ENCODE peak calls at places on chromosome 15, in eight cellular contexts. N is lung, T is mucosa of descending colon, Q is GM13977, P is T follicular helper cell, Y is Calu3, V is OCI-LY7, B is ACHN. R is an unnamed sample.

GRCh38 chr15:65583701-65584100 is 27.2 kb downstream of the INTS14 start:
- DNase-seq in N (no peak), P (peak; percentile 30), Y (no peak), Q (peak; percentile 64), T (peak; percentile 21), V (peak; percentile 78), B (peak; percentile 29), R (no peak)

GRCh38 chr15:73928971-73929627 is 2.8 kb downstream of the LOXL1 start:
- DNase-seq in Q (no peak), N (no peak), Y (no peak), P (no peak), T (no peak), B (no peak), V (no peak), R (no peak)

GRCh38 chr15:37793851-37794250 is 140.6 kb upstream of the TMCO5A start:
- DNase-seq in Q (no peak), P (no peak), V (no peak), N (no peak), B (peak; percentile 11), Y (no peak), T (no peak), R (peak; percentile 18)

GRCh38 chr15:38065721-38066120 is 131.3 kb downstream of the TMCO5A start:
- DNase-seq in N (no peak), T (no peak), Q (no peak), Y (no peak), P (no peak), B (no peak), V (no peak), R (no peak)

GRCh38 chr15:49868348-49868747 is 247.5 kb downstream of the DTWD1 start:
- DNase-seq in Q (no peak), T (no peak), P (no peak), B (no peak), V (no peak), Y (no peak), N (no peak), R (no peak)

GRCh38 chr15:80183886-80184285 is 31.1 kb downstream of the FAH start:
- DNase-seq in P (no peak), V (no peak), Y (no peak), T (no peak), B (peak; percentile 9), N (no peak), Q (no peak), R (no peak)

GRCh38 chr15:75073197-75073596 is 49.8 kb downstream of the PPCDC start:
- DNase-seq in T (no peak), Y (no peak), B (no peak), N (no peak), V (no peak), P (no peak), Q (no peak), R (no peak)

GRCh38 chr15:88664151-88664778 is 25.4 kb downstream of the ISG20 start:
- DNase-seq in T (peak; percentile 48), P (peak; percentile 36), N (no peak), B (no peak), Q (no peak), V (peak; percentile 73), Y (peak; percentile 58), R (no peak)

GRCh38 chr15:26433818-26434217 is 339.0 kb downstream of the GABRB3 start:
- DNase-seq in P (no peak), Y (no peak), T (no peak), V (no peak), N (no peak), Q (no peak), B (no peak), R (no peak)

GRCh38 chr15:40398413-40398873 is 7.2 kb upstream of the IVD start:
- DNase-seq in T (peak; percentile 32), N (no peak), P (no peak), Q (peak; percentile 47), B (no peak), V (peak; percentile 22), Y (no peak), R (no peak)

GRCh38 chr15:49235446-49236207 is 65.6 kb downstream of the GALK2 start:
- DNase-seq in Q (peak; percentile 37), B (peak; percentile 51), N (no peak), P (peak; percentile 4), T (peak; percentile 54), Y (peak; percentile 36), V (peak; percentile 74), R (peak; percentile 62)

GRCh38 chr15:31145271-31145911 is 43.9 kb upstream of the TRPM1 start:
- DNase-seq in T (no peak), Y (no peak), Q (no peak), N (no peak), B (peak; percentile 5), V (no peak), P (no peak), R (no peak)

GRCh38 chr15:98914626-98915025 is 93.0 kb downstream of the PGPEP1L start:
- DNase-seq in Y (no peak), Q (no peak), T (no peak), V (no peak), N (no peak), B (no peak), P (no peak), R (no peak)

GRCh38 chr15:28989239-28989830 is 103.6 kb downstream of the APBA2 start:
- DNase-seq in Y (no peak), Q (no peak), N (no peak), P (no peak), B (peak; percentile 20), T (no peak), V (peak; percentile 3), R (peak; percentile 30)

GRCh38 chr15:63923993-63924950 is 90.5 kb upstream of the HERC1 start:
- DNase-seq in B (no peak), Y (no peak), V (no peak), T (no peak), N (no peak), P (no peak), Q (no peak), R (no peak)

GRCh38 chr15:68210409-68210756 is 5.3 kb upstream of the CALML4 start:
- DNase-seq in Y (no peak), B (no peak), T (no peak), Q (no peak), N (no peak), P (no peak), V (no peak), R (no peak)

GRCh38 chr15:83250766-83251165 is 33.7 kb downstream of the BNC1 start:
- DNase-seq in V (no peak), N (no peak), Q (no peak), B (no peak), Y (no peak), P (no peak), T (no peak), R (no peak)

GRCh38 chr15:74656935-74657535 is 38.8 kb downstream of the EDC3 start:
- DNase-seq in T (no peak), N (no peak), Y (no peak), B (no peak), Q (no peak), P (no peak), V (no peak), R (no peak)

GRCh38 chr15:56931674-56932507 is 13.4 kb downstream of the TCF12 start:
- DNase-seq in V (peak; percentile 11), Q (no peak), Y (no peak), T (no peak), P (no peak), N (no peak), B (no peak), R (no peak)

GRCh38 chr15:72970965-72971746 is 81.1 kb upstream of the NEO1 start:
- DNase-seq in P (no peak), T (no peak), N (no peak), V (no peak), Y (no peak), B (no peak), Q (no peak), R (no peak)

GRCh38 chr15:74036271-74037170 is 42.0 kb downstream of the PML start:
- DNase-seq in V (peak; percentile 8), P (no peak), N (no peak), Y (peak; percentile 62), B (peak; percentile 60), T (peak; percentile 76), Q (no peak), R (peak; percentile 82)

GRCh38 chr15:59644757-59645156 is 12.6 kb downstream of the GTF2A2 start:
- DNase-seq in T (no peak), N (no peak), Y (no peak), Q (no peak), V (no peak), B (no peak), P (no peak), R (no peak)

GRCh38 chr15:52784799-52785671 is 5.1 kb downstream of the ONECUT1 start:
- DNase-seq in N (no peak), Q (no peak), Y (no peak), T (no peak), B (no peak), V (no peak), P (no peak), R (no peak)

GRCh38 chr15:76147906-76148553 is 88.2 kb downstream of the TMEM266 start:
- DNase-seq in V (peak; percentile 65), Q (peak; percentile 76), N (peak; percentile 47), P (peak; percentile 28), Y (peak; percentile 87), B (peak; percentile 45), T (peak; percentile 75), R (peak; percentile 94)

GRCh38 chr15:81338422-81339007 is 14.6 kb upstream of the STARD5 start:
- DNase-seq in V (no peak), Q (no peak), P (no peak), Y (no peak), B (no peak), T (peak; percentile 26), N (no peak), R (no peak)

GRCh38 chr15:63189955-63190691 is 717 bp downstream of the RAB8B start:
- DNase-seq in Q (no peak), Y (no peak), N (no peak), B (peak; percentile 41), T (no peak), V (peak; percentile 30), P (no peak), R (no peak)

GRCh38 chr15:83970290-83970890 is 265.2 kb upstream of the GOLGA6L4 start:
- DNase-seq in B (no peak), N (no peak), V (no peak), Y (no peak), P (no peak), Q (no peak), T (no peak), R (no peak)

GRCh38 chr15:85532689-85533088 is 152.3 kb downstream of the AKAP13 start:
- DNase-seq in N (peak; percentile 67), Y (no peak), B (no peak), V (no peak), Q (no peak), P (no peak), T (no peak), R (no peak)

GRCh38 chr15:85615930-85616329 is 178.8 kb downstream of the KLHL25 start:
- DNase-seq in P (no peak), T (peak; percentile 50), Y (peak; percentile 40), N (no peak), B (peak; percentile 50), V (peak; percentile 51), Q (peak; percentile 46), R (peak; percentile 54)

GRCh38 chr15:81400640-81401236 is 26.7 kb upstream of the TMC3 start:
- DNase-seq in Q (peak; percentile 43), V (peak; percentile 58), B (peak; percentile 37), N (no peak), P (no peak), T (peak; percentile 64), Y (peak; percentile 33), R (peak; percentile 38)

GRCh38 chr15:47358876-47359275 is 358.4 kb upstream of the SEMA6D start:
- DNase-seq in Y (no peak), N (no peak), Q (no peak), T (no peak), V (no peak), B (no peak), P (no peak), R (no peak)

GRCh38 chr15:38626443-38627050 is 61.9 kb upstream of the RASGRP1 start:
- DNase-seq in T (no peak), B (no peak), P (no peak), Y (no peak), V (no peak), Q (no peak), N (no peak), R (no peak)

GRCh38 chr15:48636511-48636910 is 9.0 kb downstream of the FBN1 start:
- DNase-seq in P (no peak), N (no peak), V (no peak), Q (no peak), B (no peak), Y (no peak), T (no peak), R (no peak)